ENCODE peak calls at places on chromosomes 2 and 18, in four cellular contexts. A is SJSA1; Z is activated CD4-positive, alpha-beta T cell treated with anti-CD3 and anti-CD28 coated beads, Interleukin-2, amount 10 ng/mL, durations not matched to agents 24 days and 14 days; R is islet precursor cell. K is an unnamed sample.
A peak's percentile ranks its signal among the peaks of the same experiment; 100 is the strongest.

GRCh38 chr2:240369725-240370585 is 65.5 kb upstream of the GPC1 start:
- DNase-seq in Z (no peak), R (peak; percentile 97), A (peak; percentile 90), K (no peak)

GRCh38 chr2:34997779-34998178 is 1357.8 kb upstream of the CRIM1 start:
- DNase-seq in A (no peak), R (no peak), Z (no peak), K (no peak)

GRCh38 chr2:202064206-202064880 is 8.7 kb upstream of the KIAA2012 start:
- DNase-seq in Z (no peak), A (peak; percentile 30), R (peak; percentile 82), K (peak; percentile 60)

GRCh38 chr2:177193240-177193639 is 19.4 kb upstream of the HNRNPA3 start:
- DNase-seq in Z (no peak), A (no peak), R (no peak), K (no peak)

GRCh38 chr2:171433763-171434670 is at the start of the genes DCAF17 and METTL8:
- DNase-seq in R (peak; percentile 99), Z (peak; percentile 98), A (peak; percentile 97), K (peak; percentile 98)

GRCh38 chr2:239704737-239705136 is 303.9 kb upstream of the HDAC4 start:
- DNase-seq in Z (no peak), A (no peak), R (peak; percentile 32), K (no peak)

GRCh38 chr2:239184968-239185903 is 215.6 kb downstream of the HDAC4 start:
- DNase-seq in R (peak; percentile 41), A (no peak), Z (no peak), K (no peak)

GRCh38 chr2:173021939-173022371 is 53.7 kb upstream of the MAP3K20 start:
- DNase-seq in R (no peak), A (peak; percentile 47), Z (no peak), K (peak; percentile 35)

GRCh38 chr2:60553496-60553991 is at the start of gene BCL11A:
- DNase-seq in R (peak; percentile 96), Z (no peak), A (peak; percentile 23), K (peak; percentile 89)

GRCh38 chr2:113879457-113879856 is 10.4 kb upstream of the ACTR3 start:
- DNase-seq in A (no peak), Z (no peak), R (no peak), K (no peak)

GRCh38 chr18:47254341-47254939 is 3.0 kb upstream of the SKOR2 start:
- DNase-seq in R (peak; percentile 92), Z (peak; percentile 84), A (peak; percentile 12), K (peak; percentile 94)

GRCh38 chr18:35577045-35577848 is 4.3 kb upstream of the GALNT1 start:
- DNase-seq in R (no peak), Z (no peak), A (no peak), K (no peak)

GRCh38 chr18:46319793-46320192 is 215.6 kb downstream of the HAUS1 start:
- DNase-seq in Z (no peak), A (no peak), R (no peak), K (no peak)

GRCh38 chr2:227163998-227164744 is at the start of the genes COL4A3 and COL4A4:
- DNase-seq in Z (peak; percentile 62), A (no peak), R (peak; percentile 61), K (peak; percentile 76)

GRCh38 chr2:210224660-210225460 is at the start of gene ACADL:
- DNase-seq in R (peak; percentile 84), Z (peak; percentile 61), A (peak; percentile 30), K (peak; percentile 78)

GRCh38 chr18:59514193-59514592 is 155.1 kb upstream of the LMAN1 start:
- DNase-seq in A (peak; percentile 78), Z (no peak), R (peak; percentile 84), K (no peak)

GRCh38 chr18:78992041-78992735 is 12.6 kb downstream of the SALL3 start:
- DNase-seq in A (no peak), R (no peak), Z (no peak), K (peak; percentile 55)

GRCh38 chr2:9692392-9693137 is 61.8 kb upstream of the YWHAQ start:
- DNase-seq in A (peak; percentile 25), Z (no peak), R (no peak), K (peak; percentile 21)

GRCh38 chr2:105618351-105618659 is 126.4 kb upstream of the NCK2 start:
- DNase-seq in R (no peak), Z (no peak), A (no peak), K (no peak)

GRCh38 chr2:19178175-19178574 is 180.2 kb downstream of the OSR1 start:
- DNase-seq in Z (no peak), A (no peak), R (peak; percentile 65), K (no peak)

GRCh38 chr18:9965711-9966624 is 52.2 kb downstream of the VAPA start:
- DNase-seq in R (no peak), Z (no peak), A (no peak), K (no peak)

GRCh38 chr18:2997429-2997828 is 15.5 kb downstream of the LPIN2 start:
- DNase-seq in Z (no peak), A (no peak), R (no peak), K (no peak)

GRCh38 chr2:18814387-18814786 is 225.0 kb upstream of the NT5C1B start:
- DNase-seq in Z (no peak), R (no peak), A (no peak), K (no peak)

GRCh38 chr18:44671914-44672313 is 8.8 kb upstream of the SETBP1 start:
- DNase-seq in A (no peak), R (no peak), Z (no peak), K (no peak)

GRCh38 chr2:133477614-133477990 is 90.7 kb downstream of the NCKAP5 start:
- DNase-seq in R (no peak), Z (no peak), A (no peak), K (no peak)

GRCh38 chr2:40448476-40449079 is 3.3 kb downstream of the SLC8A1 start:
- DNase-seq in A (peak; percentile 29), Z (peak; percentile 61), R (no peak), K (peak; percentile 77)

GRCh38 chr2:142868281-142868762 is 9.1 kb upstream of the KYNU start:
- DNase-seq in A (peak; percentile 9), Z (no peak), R (no peak), K (no peak)

GRCh38 chr2:122480381-122481243 is 725.2 kb downstream of the TSN start:
- DNase-seq in Z (no peak), A (no peak), R (no peak), K (no peak)

GRCh38 chr2:158999458-158999857 is 31.0 kb downstream of the TANC1 start:
- DNase-seq in Z (no peak), A (peak; percentile 47), R (no peak), K (no peak)

GRCh38 chr18:11096839-11097750 is 52.3 kb downstream of the PIEZO2 start:
- DNase-seq in Z (no peak), R (no peak), A (no peak), K (no peak)

K was measured in GM23338.